ENCODE peak calls at places on chromosomes 4 and X, in five cellular contexts. I, Z, O, H and J are unnamed samples.

GRCh38 chrX:154596290-154596929 is 11.5 kb downstream of the CTAG1A start:
- DNase-seq in I (peak; percentile 72), Z (peak; percentile 73), O (no peak), H (peak; percentile 52), J (peak; percentile 71)

GRCh38 chr4:184899261-184900134 is 73.7 kb upstream of the ACSL1 start:
- DNase-seq in I (peak; percentile 39), Z (peak; percentile 28), O (no peak), H (peak; percentile 74), J (no peak)

GRCh38 chrX:125004799-125005198 is 314.9 kb upstream of the TEX13C start:
- DNase-seq in I (no peak), Z (no peak), O (no peak), H (no peak), J (peak; percentile 13)

GRCh38 chrX:10856797-10857196 is 236.4 kb upstream of the MID1 start:
- DNase-seq in I (no peak), Z (no peak), O (no peak), H (no peak), J (no peak)

GRCh38 chr4:8904666-8905065 is 33.0 kb upstream of the HMX1 start:
- DNase-seq in I (no peak), Z (no peak), O (no peak), H (no peak), J (no peak)

GRCh38 chr4:53365121-53365485 is 758 bp downstream of the SCFD2 start:
- DNase-seq in I (peak; percentile 21), Z (peak; percentile 32), O (no peak), H (no peak), J (peak; percentile 27)

GRCh38 chrX:2490634-2491033 is 10.1 kb downstream of the DHRSX start:
- DNase-seq in I (no peak), Z (no peak), O (no peak), H (peak; percentile 81), J (no peak)

GRCh38 chr4:10639100-10639499 is 45.5 kb downstream of the CLNK start:
- DNase-seq in I (no peak), Z (no peak), O (no peak), H (no peak), J (peak; percentile 47)

GRCh38 chrX:29662759-29663503 is 552.4 kb upstream of the MAGEB2 start:
- DNase-seq in I (no peak), Z (peak; percentile 98), O (no peak), H (no peak), J (peak; percentile 95)